ENCODE peak calls at places on chromosomes 2 and 18, in nine cellular contexts. One of them, this sample, is unnamed. For H3K36me3, the result is how much of the 10 kb centered on the place peaks cover.

GRCh38 chr2:74020717-74021406 is 36.2 kb downstream of the TET3 start:
- DNase-seq in HCT116: no peak
- DNase-seq in brain microvascular endothelial cell: no peak
- DNase-seq in Peyer's patch: no peak
- DNase-seq in adrenal gland: no peak
- DNase-seq in uterus: no peak
- DNase-seq in transverse colon: peak
- DNase-seq in body of pancreas: no peak
- DNase-seq in IMR-90: no peak
- DNase-seq in this sample: no peak

GRCh38 chr2:31318360-31319336 is 84.7 kb downstream of the EHD3 start:
- DNase-seq in Peyer's patch: no peak
- DNase-seq in IMR-90: peak
- DNase-seq in body of pancreas: no peak
- DNase-seq in adrenal gland: peak
- DNase-seq in uterus: no peak
- DNase-seq in brain microvascular endothelial cell: peak
- DNase-seq in transverse colon: peak
- DNase-seq in HCT116: no peak
- DNase-seq in this sample: peak

GRCh38 chr18:26190506-26190905 is 35.7 kb upstream of the TAF4B start:
- DNase-seq in uterus: no peak
- DNase-seq in brain microvascular endothelial cell: no peak
- DNase-seq in IMR-90: no peak
- DNase-seq in Peyer's patch: no peak
- DNase-seq in transverse colon: peak
- DNase-seq in adrenal gland: no peak
- DNase-seq in HCT116: no peak
- DNase-seq in body of pancreas: no peak
- DNase-seq in this sample: no peak

GRCh38 chr2:64203131-64204005 is 59.1 kb upstream of the PELI1 start:
- DNase-seq in transverse colon: no peak
- DNase-seq in brain microvascular endothelial cell: no peak
- DNase-seq in IMR-90: peak
- DNase-seq in adrenal gland: no peak
- DNase-seq in Peyer's patch: no peak
- DNase-seq in HCT116: no peak
- DNase-seq in body of pancreas: no peak
- DNase-seq in uterus: no peak
- DNase-seq in this sample: no peak

GRCh38 chr2:100482741-100483140 is 12.5 kb downstream of the NMS start:
- DNase-seq in brain microvascular endothelial cell: peak
- DNase-seq in HCT116: no peak
- DNase-seq in transverse colon: no peak
- DNase-seq in body of pancreas: no peak
- DNase-seq in IMR-90: no peak
- DNase-seq in uterus: no peak
- DNase-seq in adrenal gland: no peak
- DNase-seq in Peyer's patch: no peak
- DNase-seq in this sample: no peak

GRCh38 chr2:174153757-174154680 is 94.3 kb downstream of the OLA1 start:
- DNase-seq in IMR-90: peak
- DNase-seq in body of pancreas: no peak
- DNase-seq in brain microvascular endothelial cell: peak
- DNase-seq in adrenal gland: peak
- DNase-seq in Peyer's patch: no peak
- DNase-seq in transverse colon: no peak
- DNase-seq in HCT116: no peak
- DNase-seq in uterus: no peak
- DNase-seq in this sample: no peak

GRCh38 chr2:240790370-240791210 is 29.4 kb downstream of the KIF1A start:
- DNase-seq in adrenal gland: no peak
- DNase-seq in transverse colon: no peak
- DNase-seq in uterus: no peak
- DNase-seq in brain microvascular endothelial cell: no peak
- DNase-seq in HCT116: no peak
- DNase-seq in body of pancreas: no peak
- DNase-seq in IMR-90: no peak
- DNase-seq in Peyer's patch: peak
- DNase-seq in this sample: no peak

GRCh38 chr18:79678665-79679551 is 695 bp upstream of the CTDP1 start:
- DNase-seq in adrenal gland: peak
- DNase-seq in transverse colon: peak
- DNase-seq in HCT116: peak
- DNase-seq in body of pancreas: peak
- DNase-seq in Peyer's patch: peak
- DNase-seq in IMR-90: peak
- DNase-seq in uterus: peak
- DNase-seq in brain microvascular endothelial cell: peak
- DNase-seq in this sample: peak

GRCh38 chr2:14903709-14904374 is 271.3 kb downstream of the LRATD1 start:
- DNase-seq in brain microvascular endothelial cell: no peak
- DNase-seq in IMR-90: no peak
- DNase-seq in transverse colon: peak
- DNase-seq in uterus: no peak
- DNase-seq in HCT116: peak
- DNase-seq in adrenal gland: peak
- DNase-seq in Peyer's patch: peak
- DNase-seq in body of pancreas: peak
- DNase-seq in this sample: peak

GRCh38 chr2:162967137-162967536 is 128.6 kb upstream of the KCNH7 start:
- DNase-seq in uterus: no peak
- DNase-seq in Peyer's patch: no peak
- DNase-seq in transverse colon: no peak
- DNase-seq in IMR-90: no peak
- DNase-seq in adrenal gland: no peak
- DNase-seq in brain microvascular endothelial cell: no peak
- DNase-seq in HCT116: no peak
- DNase-seq in body of pancreas: no peak
- DNase-seq in this sample: no peak

GRCh38 chr2:221602938-221603337 is 30.8 kb upstream of the EPHA4 start:
- DNase-seq in uterus: no peak
- DNase-seq in HCT116: no peak
- DNase-seq in IMR-90: no peak
- DNase-seq in body of pancreas: no peak
- DNase-seq in adrenal gland: no peak
- DNase-seq in Peyer's patch: no peak
- DNase-seq in transverse colon: no peak
- DNase-seq in brain microvascular endothelial cell: no peak
- DNase-seq in this sample: no peak

GRCh38 chr2:169303579-169304285 is 58.6 kb downstream of the LRP2 start:
- DNase-seq in HCT116: no peak
- DNase-seq in body of pancreas: no peak
- DNase-seq in Peyer's patch: no peak
- DNase-seq in brain microvascular endothelial cell: no peak
- DNase-seq in IMR-90: no peak
- DNase-seq in transverse colon: no peak
- DNase-seq in adrenal gland: no peak
- DNase-seq in uterus: no peak
- DNase-seq in this sample: no peak

GRCh38 chr2:111694690-111695089 is 189.3 kb downstream of the ANAPC1 start:
- DNase-seq in brain microvascular endothelial cell: peak
- DNase-seq in transverse colon: no peak
- DNase-seq in adrenal gland: peak
- DNase-seq in IMR-90: peak
- DNase-seq in Peyer's patch: no peak
- DNase-seq in HCT116: no peak
- DNase-seq in body of pancreas: peak
- DNase-seq in uterus: no peak
- DNase-seq in this sample: no peak

GRCh38 chr2:217641987-217642386 is 360.8 kb downstream of the TNS1 start:
- DNase-seq in transverse colon: no peak
- DNase-seq in body of pancreas: no peak
- DNase-seq in IMR-90: no peak
- DNase-seq in HCT116: no peak
- DNase-seq in adrenal gland: no peak
- DNase-seq in uterus: no peak
- DNase-seq in brain microvascular endothelial cell: no peak
- DNase-seq in Peyer's patch: no peak
- DNase-seq in this sample: no peak

GRCh38 chr2:7438855-7439254 is 521.6 kb downstream of the RNF144A start:
- DNase-seq in uterus: no peak
- DNase-seq in transverse colon: no peak
- DNase-seq in brain microvascular endothelial cell: no peak
- DNase-seq in HCT116: no peak
- DNase-seq in Peyer's patch: no peak
- DNase-seq in body of pancreas: no peak
- DNase-seq in IMR-90: no peak
- DNase-seq in adrenal gland: no peak
- DNase-seq in this sample: no peak

GRCh38 chr2:188293601-188294482 is 2.2 kb downstream of the GULP1 start:
- DNase-seq in adrenal gland: peak
- DNase-seq in brain microvascular endothelial cell: peak
- DNase-seq in IMR-90: peak
- DNase-seq in Peyer's patch: peak
- DNase-seq in uterus: peak
- DNase-seq in HCT116: peak
- DNase-seq in body of pancreas: peak
- DNase-seq in transverse colon: peak
- DNase-seq in this sample: peak

GRCh38 chr2:166609183-166609959 is 115.3 kb upstream of the SCN7A start:
- DNase-seq in body of pancreas: no peak
- DNase-seq in uterus: no peak
- DNase-seq in Peyer's patch: no peak
- DNase-seq in HCT116: no peak
- DNase-seq in transverse colon: no peak
- DNase-seq in brain microvascular endothelial cell: no peak
- DNase-seq in adrenal gland: no peak
- DNase-seq in IMR-90: no peak
- DNase-seq in this sample: no peak

GRCh38 chr2:14752294-14752693 is 119.8 kb downstream of the LRATD1 start:
- DNase-seq in transverse colon: no peak
- DNase-seq in uterus: no peak
- DNase-seq in HCT116: no peak
- DNase-seq in adrenal gland: peak
- DNase-seq in IMR-90: no peak
- DNase-seq in Peyer's patch: no peak
- DNase-seq in brain microvascular endothelial cell: no peak
- DNase-seq in body of pancreas: no peak
- DNase-seq in this sample: no peak

DNA sequence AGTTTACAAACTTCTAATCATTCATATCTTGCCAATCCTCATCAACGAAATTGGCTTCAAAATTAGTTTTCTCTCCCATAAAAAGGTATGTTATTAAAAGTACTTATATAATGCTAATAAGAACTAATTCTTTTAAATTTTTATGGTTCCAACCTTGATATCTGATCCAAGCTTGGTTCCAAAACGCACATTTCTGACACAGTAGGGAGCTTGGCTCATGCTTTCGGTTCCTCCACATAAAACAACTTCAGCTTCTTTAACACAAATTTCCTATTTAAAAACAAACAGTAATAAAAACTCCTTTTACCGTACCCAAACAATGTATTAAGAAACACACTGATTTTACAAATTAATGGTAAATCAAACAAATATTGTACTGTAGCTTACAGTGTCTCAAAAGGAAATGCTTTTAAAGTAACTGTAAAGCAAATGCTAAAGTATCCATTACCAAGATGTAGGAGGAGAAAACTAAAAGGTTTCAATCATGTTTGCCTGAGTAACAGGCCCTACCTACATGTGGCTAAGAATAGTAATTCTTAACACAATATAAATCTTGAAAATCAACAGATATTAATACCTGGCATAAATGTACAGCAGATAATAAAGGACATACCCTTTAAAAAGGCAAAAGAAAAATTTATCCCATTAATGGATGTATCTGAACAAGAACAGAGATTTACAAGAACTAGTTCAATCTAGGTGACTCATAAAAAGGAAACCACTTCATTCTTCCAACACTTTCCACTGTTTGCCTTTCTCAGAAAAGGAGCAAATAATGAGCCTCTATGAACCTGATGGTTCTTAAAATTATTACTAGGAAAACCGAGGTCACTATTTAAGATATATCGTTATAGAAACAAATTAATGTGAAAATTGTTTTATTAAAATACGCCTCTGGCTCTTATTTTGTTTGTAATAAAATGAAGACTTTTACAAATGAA is 17.5 kb downstream of the ACAA2 start:
- DNase-seq in brain microvascular endothelial cell: no peak
- DNase-seq in body of pancreas: no peak
- DNase-seq in Peyer's patch: no peak
- DNase-seq in HCT116: no peak
- DNase-seq in IMR-90: peak
- DNase-seq in transverse colon: no peak
- DNase-seq in uterus: no peak
- DNase-seq in adrenal gland: no peak
- DNase-seq in this sample: no peak
- H3K36me3 ChIP-seq in brain microvascular endothelial cell: under half
- H3K36me3 ChIP-seq in body of pancreas: under half
- H3K36me3 ChIP-seq in Peyer's patch: half or more
- H3K36me3 ChIP-seq in HCT116: under half
- H3K36me3 ChIP-seq in IMR-90: under half
- H3K36me3 ChIP-seq in transverse colon: under half
- H3K36me3 ChIP-seq in uterus: under half
- H3K36me3 ChIP-seq in adrenal gland: under half
- H3K36me3 ChIP-seq in this sample: under half

GRCh38 chr2:118269408-118270051 is 181.3 kb downstream of the INSIG2 start:
- DNase-seq in adrenal gland: no peak
- DNase-seq in brain microvascular endothelial cell: no peak
- DNase-seq in HCT116: no peak
- DNase-seq in uterus: no peak
- DNase-seq in body of pancreas: peak
- DNase-seq in Peyer's patch: no peak
- DNase-seq in transverse colon: no peak
- DNase-seq in IMR-90: no peak
- DNase-seq in this sample: no peak
- TF ChIP-seq CTCF in adrenal gland: no peak
- TF ChIP-seq CTCF in brain microvascular endothelial cell: peak
- TF ChIP-seq CTCF in HCT116: peak
- TF ChIP-seq CTCF in uterus: no peak
- TF ChIP-seq CTCF in body of pancreas: peak
- TF ChIP-seq CTCF in Peyer's patch: no peak
- TF ChIP-seq CTCF in transverse colon: no peak
- TF ChIP-seq CTCF in IMR-90: no peak
- TF ChIP-seq CTCF in this sample: no peak

GRCh38 chr2:182970486-182970885 is 67.8 kb downstream of the NCKAP1 start:
- DNase-seq in transverse colon: no peak
- DNase-seq in IMR-90: no peak
- DNase-seq in uterus: no peak
- DNase-seq in Peyer's patch: no peak
- DNase-seq in body of pancreas: no peak
- DNase-seq in HCT116: no peak
- DNase-seq in brain microvascular endothelial cell: no peak
- DNase-seq in adrenal gland: no peak
- DNase-seq in this sample: no peak
- H3K36me3 ChIP-seq in transverse colon: under half
- H3K36me3 ChIP-seq in IMR-90: under half
- H3K36me3 ChIP-seq in uterus: under half
- H3K36me3 ChIP-seq in Peyer's patch: under half
- H3K36me3 ChIP-seq in body of pancreas: under half
- H3K36me3 ChIP-seq in HCT116: under half
- H3K36me3 ChIP-seq in brain microvascular endothelial cell: under half
- H3K36me3 ChIP-seq in adrenal gland: under half
- H3K36me3 ChIP-seq in this sample: under half

DNA sequence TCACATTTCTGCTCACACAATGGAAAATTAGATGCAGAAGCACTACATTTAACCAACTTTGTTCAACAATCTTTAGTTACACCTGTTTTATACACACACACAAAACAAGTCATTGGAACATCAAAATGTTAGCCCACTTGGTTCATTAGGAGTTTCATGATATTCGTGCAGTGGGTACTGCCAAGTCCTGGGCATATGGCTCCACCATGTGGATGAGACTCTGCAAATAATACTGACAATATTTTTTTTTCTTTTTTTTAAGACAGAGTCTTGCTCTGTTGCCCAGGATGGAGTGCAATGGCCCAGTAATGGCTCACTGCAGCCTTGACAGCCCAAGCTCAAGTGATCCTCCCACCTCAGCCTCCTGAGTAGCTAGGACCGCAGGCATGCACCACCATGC is 34.5 kb upstream of the GRB14 start:
- DNase-seq in adrenal gland: no peak
- DNase-seq in HCT116: no peak
- DNase-seq in Peyer's patch: no peak
- DNase-seq in body of pancreas: no peak
- DNase-seq in brain microvascular endothelial cell: peak
- DNase-seq in uterus: no peak
- DNase-seq in transverse colon: no peak
- DNase-seq in IMR-90: no peak
- DNase-seq in this sample: no peak
- TF ChIP-seq CTCF in adrenal gland: no peak
- TF ChIP-seq CTCF in HCT116: no peak
- TF ChIP-seq CTCF in Peyer's patch: no peak
- TF ChIP-seq CTCF in body of pancreas: no peak
- TF ChIP-seq CTCF in brain microvascular endothelial cell: peak
- TF ChIP-seq CTCF in uterus: no peak
- TF ChIP-seq CTCF in transverse colon: no peak
- TF ChIP-seq CTCF in IMR-90: no peak
- TF ChIP-seq CTCF in this sample: no peak